ENCODE peak calls at places on chromosomes 13 and 19, in six cellular contexts. R is H54; I is NCI-H69; P is kidney glomerular epithelial cell; K is mesendoderm; X is activated T-helper 1 cell treated with anti-CD3 and anti-CD28 coated beads, Interleukin-12 subunit alpha, Interleukin-12 subunit beta, Interleukin-2, Interleukin-4 antibody, amounts not matched to agents 30 ng/mL and 10 ng/mL and 1 ng/mL, durations not matched to agents 14 hours and 24 hours and 36 hours. D is an unnamed sample.

GRCh38 chr13:94112227-94112626 is 367.3 kb downstream of the DCT start:
- DNase-seq in P (peak; percentile 91), R (peak; percentile 27), X (no peak), K (peak; percentile 52), I (peak; percentile 48), D (peak; percentile 88)

GRCh38 chr13:98004107-98004506 is 50.6 kb downstream of the IPO5 start:
- DNase-seq in X (no peak), K (no peak), I (no peak), P (no peak), R (no peak), D (no peak)

GRCh38 chr19:43639507-43640423 is at the start of gene CADM4:
- DNase-seq in R (no peak), P (no peak), X (peak; percentile 30), I (peak; percentile 78), K (no peak), D (no peak)

GRCh38 chr19:11435833-11436313 is 438 bp downstream of the PRKCSH start:
- DNase-seq in P (no peak), K (peak; percentile 50), X (no peak), I (peak; percentile 60), R (no peak), D (no peak)

GRCh38 chr13:80374453-80374852 is 33.5 kb upstream of the SPRY2 start:
- DNase-seq in P (no peak), I (no peak), K (no peak), X (no peak), R (no peak), D (no peak)

GRCh38 chr19:42143341-42144234 is 11.3 kb upstream of the POU2F2 start:
- DNase-seq in P (peak; percentile 5), R (no peak), X (no peak), K (peak; percentile 73), I (no peak), D (no peak)

GRCh38 chr13:95154441-95154886 is 146.8 kb downstream of the ABCC4 start:
- DNase-seq in I (peak; percentile 54), X (no peak), K (no peak), P (no peak), R (no peak), D (no peak)

GRCh38 chr19:13132471-13133166 is 14.6 kb downstream of the NACC1 start:
- DNase-seq in R (no peak), P (no peak), X (peak; percentile 46), K (no peak), I (no peak), D (no peak)

GRCh38 chr13:101579291-101579802 is 126.9 kb downstream of the ITGBL1 start:
- DNase-seq in I (peak; percentile 93), X (no peak), K (no peak), R (no peak), P (peak; percentile 83), D (peak; percentile 43)

GRCh38 chr13:50529154-50529882 is 314.2 kb downstream of the DLEU7 start:
- DNase-seq in X (no peak), K (no peak), P (peak; percentile 92), R (peak; percentile 22), I (peak; percentile 96), D (no peak)

GRCh38 chr19:55467236-55468053 is 2.9 kb upstream of the C19orf85 start:
- DNase-seq in R (peak; percentile 93), I (peak; percentile 43), K (peak; percentile 27), X (peak; percentile 62), P (peak; percentile 44), D (no peak)

GRCh38 chr13:51269039-51269438 is 46.8 kb downstream of the FAM124A start:
- DNase-seq in R (no peak), I (no peak), X (no peak), P (peak; percentile 28), K (no peak), D (no peak)

GRCh38 chr19:8571006-8571411 is 6.2 kb downstream of the MYO1F start:
- DNase-seq in X (peak; percentile 63), K (no peak), R (peak; percentile 80), P (no peak), I (no peak), D (no peak)

GRCh38 chr19:1401138-1401888 is at the start of gene GAMT:
- DNase-seq in P (no peak), I (peak; percentile 84), R (no peak), K (peak; percentile 40), X (peak; percentile 54), D (no peak)

GRCh38 chr13:93771229-93771628 is 544.6 kb downstream of the GPC6 start:
- DNase-seq in K (no peak), I (peak; percentile 81), P (no peak), X (no peak), R (no peak), D (no peak)

GRCh38 chr19:9673912-9674668 is 810 bp downstream of the ZNF562 start:
- DNase-seq in P (peak; percentile 31), K (peak; percentile 32), X (no peak), R (no peak), I (peak; percentile 25), D (no peak)

GRCh38 chr13:23554000-23554399 is 16.2 kb upstream of the TNFRSF19 start:
- DNase-seq in P (no peak), R (no peak), K (no peak), I (no peak), X (no peak), D (no peak)

GRCh38 chr19:19405919-19406877 is 723 bp downstream of the GATAD2A start:
- DNase-seq in K (peak; percentile 55), P (no peak), I (peak; percentile 88), X (peak; percentile 57), R (no peak), D (no peak)

GRCh38 chr13:30810261-30810701 is 74.9 kb downstream of the ALOX5AP start:
- DNase-seq in P (no peak), R (no peak), I (peak; percentile 82), K (no peak), X (no peak), D (no peak)

GRCh38 chr19:32448026-32448425 is 42.5 kb downstream of the DPY19L3 start:
- DNase-seq in K (no peak), I (no peak), X (no peak), P (no peak), R (no peak), D (no peak)

GRCh38 chr19:8459520-8460260 is 14.9 kb downstream of the HNRNPM start:
- DNase-seq in R (no peak), K (no peak), P (peak; percentile 62), X (no peak), I (no peak), D (no peak)

GRCh38 chr19:39347332-39348227 is 5.4 kb downstream of the SAMD4B start:
- DNase-seq in I (no peak), P (no peak), X (no peak), K (no peak), R (no peak), D (no peak)

GRCh38 chr13:67652887-67653286 is 422.8 kb upstream of the PCDH9 start:
- DNase-seq in X (no peak), P (no peak), R (no peak), K (no peak), I (no peak), D (no peak)

GRCh38 chr13:39038569-39038898 is 278 bp downstream of the NHLRC3 start:
- DNase-seq in R (no peak), X (peak; percentile 68), K (no peak), I (peak; percentile 80), P (no peak), D (no peak)

GRCh38 chr13:20711301-20712044 is 8.0 kb downstream of the IL17D start:
- DNase-seq in K (peak; percentile 88), R (no peak), P (no peak), I (no peak), X (no peak), D (no peak)

GRCh38 chr13:25816239-25816638 is 235.6 kb downstream of the SHISA2 start:
- DNase-seq in X (no peak), P (no peak), K (no peak), I (no peak), R (no peak), D (no peak)

GRCh38 chr13:97946951-97947588 is 6.4 kb upstream of the IPO5 start:
- DNase-seq in I (no peak), X (no peak), R (peak; percentile 58), K (no peak), P (peak; percentile 61), D (peak; percentile 39)

GRCh38 chr19:17560205-17560595 is 4.8 kb downstream of the COLGALT1 start:
- DNase-seq in X (no peak), I (no peak), R (no peak), K (no peak), P (no peak), D (no peak)

GRCh38 chr19:45030825-45031224 is 8.0 kb upstream of the CLASRP start:
- DNase-seq in R (no peak), P (no peak), I (no peak), K (no peak), X (no peak), D (no peak)

GRCh38 chr19:24166055-24166454 is 79.1 kb downstream of the ZNF254 start:
- DNase-seq in K (no peak), P (peak; percentile 12), X (no peak), I (no peak), R (no peak), D (no peak)

GRCh38 chr13:36298535-36299068 is 988 bp upstream of the CCDC169 start:
- DNase-seq in X (no peak), P (no peak), I (no peak), K (peak; percentile 84), R (no peak), D (no peak)

GRCh38 chr19:19134687-19135158 is 3.6 kb downstream of the TMEM161A start:
- DNase-seq in I (peak; percentile 91), K (peak; percentile 84), R (no peak), X (no peak), P (no peak), D (no peak)

GRCh38 chr13:79402679-79403078 is 3.4 kb downstream of the RBM26 start:
- DNase-seq in P (no peak), K (no peak), R (no peak), X (no peak), I (no peak), D (no peak)

D was measured in kidney epithelial cell.